ENCODE peak calls at places on chromosomes 2 and 18, in ten cellular contexts. One of them, this sample, is unnamed.

GRCh38 chr2:29187926-29188325 is 72.7 kb downstream of the CLIP4 start:
- DNase-seq in Calu3: no peak
- DNase-seq in RWPE1: no peak
- DNase-seq in GM13976: no peak
- DNase-seq in astrocyte of the spinal cord: peak
- DNase-seq in cardiac muscle cell: no peak
- DNase-seq in GM12865: no peak
- DNase-seq in HepG2: no peak
- DNase-seq in cardiac fibroblast: peak
- DNase-seq in A549: no peak
- DNase-seq in this sample: no peak

GRCh38 chr2:17306706-17307105 is 211.5 kb downstream of the RAD51AP2 start:
- DNase-seq in Calu3: no peak
- DNase-seq in HepG2: no peak
- DNase-seq in cardiac fibroblast: no peak
- DNase-seq in RWPE1: no peak
- DNase-seq in A549: no peak
- DNase-seq in astrocyte of the spinal cord: peak
- DNase-seq in GM12865: no peak
- DNase-seq in cardiac muscle cell: no peak
- DNase-seq in GM13976: no peak
- DNase-seq in this sample: no peak

GRCh38 chr2:128008089-128008672 is 19.7 kb downstream of the SAP130 start:
- DNase-seq in astrocyte of the spinal cord: no peak
- DNase-seq in Calu3: no peak
- DNase-seq in A549: no peak
- DNase-seq in GM12865: no peak
- DNase-seq in GM13976: no peak
- DNase-seq in cardiac muscle cell: no peak
- DNase-seq in cardiac fibroblast: no peak
- DNase-seq in HepG2: no peak
- DNase-seq in RWPE1: no peak
- DNase-seq in this sample: no peak

GRCh38 chr2:70304501-70304900 is 2.6 kb upstream of the FAM136A start:
- DNase-seq in cardiac fibroblast: no peak
- DNase-seq in cardiac muscle cell: no peak
- DNase-seq in A549: no peak
- DNase-seq in Calu3: no peak
- DNase-seq in astrocyte of the spinal cord: no peak
- DNase-seq in HepG2: no peak
- DNase-seq in GM13976: no peak
- DNase-seq in GM12865: no peak
- DNase-seq in RWPE1: no peak
- DNase-seq in this sample: no peak

GRCh38 chr2:151049746-151050145 is 211.9 kb downstream of the RBM43 start:
- DNase-seq in astrocyte of the spinal cord: peak
- DNase-seq in RWPE1: peak
- DNase-seq in GM12865: no peak
- DNase-seq in cardiac fibroblast: peak
- DNase-seq in A549: no peak
- DNase-seq in GM13976: no peak
- DNase-seq in cardiac muscle cell: no peak
- DNase-seq in Calu3: peak
- DNase-seq in HepG2: peak
- DNase-seq in this sample: peak

GRCh38 chr2:179020156-179020750 is 29.7 kb downstream of the CCDC141 start:
- DNase-seq in GM13976: peak
- DNase-seq in cardiac muscle cell: peak
- DNase-seq in RWPE1: peak
- DNase-seq in astrocyte of the spinal cord: no peak
- DNase-seq in A549: no peak
- DNase-seq in cardiac fibroblast: peak
- DNase-seq in Calu3: peak
- DNase-seq in HepG2: peak
- DNase-seq in GM12865: peak
- DNase-seq in this sample: peak

GRCh38 chr2:241540391-241540765 is 18.2 kb upstream of the BOK start:
- DNase-seq in cardiac muscle cell: no peak
- DNase-seq in RWPE1: peak
- DNase-seq in astrocyte of the spinal cord: no peak
- DNase-seq in GM13976: peak
- DNase-seq in HepG2: no peak
- DNase-seq in GM12865: no peak
- DNase-seq in A549: no peak
- DNase-seq in cardiac fibroblast: no peak
- DNase-seq in Calu3: no peak
- DNase-seq in this sample: no peak

GRCh38 chr18:37662099-37662498 is 96.5 kb upstream of the CELF4 start:
- DNase-seq in Calu3: no peak
- DNase-seq in RWPE1: no peak
- DNase-seq in cardiac muscle cell: no peak
- DNase-seq in GM13976: no peak
- DNase-seq in astrocyte of the spinal cord: no peak
- DNase-seq in HepG2: no peak
- DNase-seq in GM12865: no peak
- DNase-seq in A549: no peak
- DNase-seq in cardiac fibroblast: no peak
- DNase-seq in this sample: no peak

GRCh38 chr2:37563375-37564011 is 107.9 kb downstream of the CDC42EP3 start:
- DNase-seq in RWPE1: no peak
- DNase-seq in GM13976: no peak
- DNase-seq in HepG2: no peak
- DNase-seq in cardiac fibroblast: no peak
- DNase-seq in astrocyte of the spinal cord: no peak
- DNase-seq in cardiac muscle cell: no peak
- DNase-seq in A549: no peak
- DNase-seq in GM12865: no peak
- DNase-seq in Calu3: no peak
- DNase-seq in this sample: no peak

GRCh38 chr18:78619854-78620253 is 359.8 kb upstream of the SALL3 start:
- DNase-seq in Calu3: no peak
- DNase-seq in HepG2: no peak
- DNase-seq in cardiac fibroblast: no peak
- DNase-seq in cardiac muscle cell: no peak
- DNase-seq in GM13976: no peak
- DNase-seq in astrocyte of the spinal cord: no peak
- DNase-seq in A549: no peak
- DNase-seq in RWPE1: no peak
- DNase-seq in GM12865: no peak
- DNase-seq in this sample: no peak

GRCh38 chr18:9615280-9615797 is 980 bp upstream of the PPP4R1 start:
- DNase-seq in cardiac fibroblast: no peak
- DNase-seq in astrocyte of the spinal cord: peak
- DNase-seq in Calu3: no peak
- DNase-seq in GM12865: no peak
- DNase-seq in A549: no peak
- DNase-seq in cardiac muscle cell: no peak
- DNase-seq in GM13976: no peak
- DNase-seq in HepG2: no peak
- DNase-seq in RWPE1: no peak
- DNase-seq in this sample: no peak

GRCh38 chr18:48839819-48840490 is 110.8 kb downstream of the SMAD7 start:
- DNase-seq in Calu3: no peak
- DNase-seq in RWPE1: no peak
- DNase-seq in cardiac fibroblast: no peak
- DNase-seq in A549: no peak
- DNase-seq in astrocyte of the spinal cord: no peak
- DNase-seq in cardiac muscle cell: no peak
- DNase-seq in GM12865: no peak
- DNase-seq in HepG2: no peak
- DNase-seq in GM13976: no peak
- DNase-seq in this sample: no peak

DNA sequence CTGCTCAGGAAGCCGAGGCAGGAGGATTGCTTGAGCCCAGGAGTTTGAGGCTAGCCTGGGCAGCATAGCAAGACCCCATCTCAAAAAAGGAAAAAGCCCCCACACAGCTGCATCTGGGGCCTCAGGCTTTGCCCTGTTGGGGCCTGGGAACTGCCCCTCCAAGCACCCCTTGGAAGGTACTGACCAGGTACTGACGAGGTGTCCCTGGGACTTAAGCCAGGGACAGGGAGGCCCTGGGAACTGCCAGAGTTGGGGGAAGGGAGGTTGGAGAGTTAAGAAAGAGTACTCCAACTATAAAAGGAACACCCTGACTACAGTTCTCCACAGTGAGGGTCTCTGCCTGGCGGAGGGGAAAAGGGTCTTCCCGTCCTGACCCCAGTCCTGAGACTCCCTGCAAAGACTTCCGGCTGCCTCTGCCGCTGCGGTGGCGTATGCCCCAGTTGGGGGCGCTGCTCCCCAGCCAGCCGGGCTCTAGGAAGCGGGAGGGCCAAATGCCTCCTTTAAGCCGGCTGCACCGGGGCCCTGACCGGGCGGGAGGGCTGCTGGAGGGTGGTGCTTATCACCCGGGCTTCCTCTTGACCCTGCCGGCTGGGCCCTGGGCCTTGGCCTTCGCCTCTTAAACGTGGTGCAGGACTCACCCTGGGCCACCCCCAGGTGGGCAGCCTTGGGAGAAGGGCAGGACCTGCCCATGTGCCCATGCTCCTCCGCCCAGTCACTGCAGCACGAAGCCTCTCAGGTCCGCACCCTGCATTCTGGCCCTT is 12.8 kb downstream of the SLC30A3 start:
- DNase-seq in astrocyte of the spinal cord: peak
- DNase-seq in RWPE1: no peak
- DNase-seq in cardiac muscle cell: peak
- DNase-seq in Calu3: peak
- DNase-seq in GM13976: peak
- DNase-seq in HepG2: peak
- DNase-seq in A549: peak
- DNase-seq in cardiac fibroblast: peak
- DNase-seq in GM12865: peak
- DNase-seq in this sample: peak
- TF ChIP-seq CTCF in astrocyte of the spinal cord: peak
- TF ChIP-seq CTCF in RWPE1: no peak
- TF ChIP-seq CTCF in cardiac muscle cell: peak
- TF ChIP-seq CTCF in Calu3: peak
- TF ChIP-seq CTCF in GM13976: peak
- TF ChIP-seq CTCF in HepG2: peak
- TF ChIP-seq CTCF in A549: peak
- TF ChIP-seq CTCF in cardiac fibroblast: peak
- TF ChIP-seq CTCF in GM12865: peak
- TF ChIP-seq CTCF in this sample: peak

DNA sequence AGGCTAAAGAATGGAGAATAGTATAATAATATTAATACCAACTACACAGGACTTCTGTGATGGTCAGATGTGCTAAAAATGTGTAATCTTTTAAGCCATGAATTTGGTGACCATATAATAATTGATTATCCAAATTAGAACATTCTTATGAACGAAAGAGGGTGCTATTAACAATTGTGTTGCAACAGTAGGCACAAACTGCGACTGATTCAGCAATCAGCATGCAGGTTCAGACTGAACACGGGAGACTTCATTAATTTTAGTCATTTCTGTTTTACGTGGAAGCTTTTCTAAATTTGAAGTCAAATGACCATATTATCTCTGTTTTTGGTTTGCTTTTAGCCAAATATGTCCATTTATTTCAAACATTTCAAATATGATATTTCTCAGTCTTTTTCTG is 54.6 kb upstream of the CHST9 start:
- DNase-seq in astrocyte of the spinal cord: no peak
- DNase-seq in HepG2: no peak
- DNase-seq in RWPE1: no peak
- DNase-seq in A549: no peak
- DNase-seq in GM13976: no peak
- DNase-seq in cardiac muscle cell: no peak
- DNase-seq in GM12865: no peak
- DNase-seq in Calu3: no peak
- DNase-seq in cardiac fibroblast: no peak
- DNase-seq in this sample: no peak
- TF ChIP-seq CTCF in astrocyte of the spinal cord: no peak
- TF ChIP-seq CTCF in HepG2: no peak
- TF ChIP-seq CTCF in RWPE1: no peak
- TF ChIP-seq CTCF in A549: no peak
- TF ChIP-seq CTCF in GM13976: no peak
- TF ChIP-seq CTCF in cardiac muscle cell: no peak
- TF ChIP-seq CTCF in GM12865: no peak
- TF ChIP-seq CTCF in Calu3: no peak
- TF ChIP-seq CTCF in cardiac fibroblast: no peak
- TF ChIP-seq CTCF in this sample: no peak

GRCh38 chr2:227130636-227131035 is 33.4 kb downstream of the COL4A4 start:
- DNase-seq in HepG2: no peak
- DNase-seq in RWPE1: no peak
- DNase-seq in GM12865: no peak
- DNase-seq in cardiac fibroblast: no peak
- DNase-seq in A549: no peak
- DNase-seq in astrocyte of the spinal cord: no peak
- DNase-seq in Calu3: no peak
- DNase-seq in GM13976: no peak
- DNase-seq in cardiac muscle cell: no peak
- DNase-seq in this sample: no peak

GRCh38 chr2:227127236-227127635 is 36.8 kb downstream of the COL4A4 start:
- DNase-seq in GM13976: no peak
- DNase-seq in astrocyte of the spinal cord: no peak
- DNase-seq in Calu3: no peak
- DNase-seq in cardiac fibroblast: no peak
- DNase-seq in HepG2: no peak
- DNase-seq in A549: no peak
- DNase-seq in cardiac muscle cell: no peak
- DNase-seq in RWPE1: no peak
- DNase-seq in GM12865: no peak
- DNase-seq in this sample: no peak

GRCh38 chr2:227123697-227124096 is 40.3 kb downstream of the COL4A4 start:
- DNase-seq in cardiac muscle cell: no peak
- DNase-seq in astrocyte of the spinal cord: no peak
- DNase-seq in GM13976: no peak
- DNase-seq in A549: no peak
- DNase-seq in HepG2: no peak
- DNase-seq in RWPE1: no peak
- DNase-seq in Calu3: no peak
- DNase-seq in GM12865: no peak
- DNase-seq in cardiac fibroblast: no peak
- DNase-seq in this sample: no peak

DNA sequence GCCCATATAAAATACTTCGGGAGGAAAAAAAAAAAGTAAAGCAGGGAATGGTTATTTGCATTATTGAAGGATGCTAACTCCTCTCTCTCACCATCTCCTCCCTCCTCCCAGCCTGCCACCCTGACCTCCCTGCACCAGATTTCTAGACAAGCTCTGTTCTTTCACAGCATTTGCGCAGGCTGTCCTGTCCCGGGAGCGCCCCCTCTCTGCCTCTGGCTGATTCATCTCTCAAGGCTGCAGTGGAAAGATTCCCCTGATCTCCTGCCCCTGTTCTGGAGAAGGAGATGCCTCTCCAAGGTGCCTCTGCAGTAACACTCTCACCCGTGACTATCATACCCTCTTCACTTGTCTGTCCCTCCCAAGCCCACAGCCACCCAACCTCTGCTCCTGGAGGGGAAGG is 38.5 kb downstream of the COL4A4 start:
- DNase-seq in cardiac muscle cell: peak
- DNase-seq in GM13976: no peak
- DNase-seq in Calu3: no peak
- DNase-seq in cardiac fibroblast: peak
- DNase-seq in astrocyte of the spinal cord: no peak
- DNase-seq in HepG2: peak
- DNase-seq in A549: no peak
- DNase-seq in RWPE1: no peak
- DNase-seq in GM12865: no peak
- DNase-seq in this sample: no peak
- TF ChIP-seq CTCF in cardiac muscle cell: no peak
- TF ChIP-seq CTCF in GM13976: no peak
- TF ChIP-seq CTCF in Calu3: no peak
- TF ChIP-seq CTCF in cardiac fibroblast: peak
- TF ChIP-seq CTCF in astrocyte of the spinal cord: peak
- TF ChIP-seq CTCF in HepG2: peak
- TF ChIP-seq CTCF in A549: no peak
- TF ChIP-seq CTCF in RWPE1: no peak
- TF ChIP-seq CTCF in GM12865: no peak
- TF ChIP-seq CTCF in this sample: peak

GRCh38 chr2:201680743-201681142 is 17.7 kb downstream of the MPP4 start:
- DNase-seq in A549: peak
- DNase-seq in GM13976: peak
- DNase-seq in astrocyte of the spinal cord: no peak
- DNase-seq in GM12865: peak
- DNase-seq in cardiac muscle cell: peak
- DNase-seq in HepG2: peak
- DNase-seq in Calu3: peak
- DNase-seq in cardiac fibroblast: peak
- DNase-seq in RWPE1: peak
- DNase-seq in this sample: peak
- TF ChIP-seq CTCF in A549: peak
- TF ChIP-seq CTCF in GM13976: peak
- TF ChIP-seq CTCF in astrocyte of the spinal cord: peak
- TF ChIP-seq CTCF in GM12865: peak
- TF ChIP-seq CTCF in cardiac muscle cell: peak
- TF ChIP-seq CTCF in HepG2: peak
- TF ChIP-seq CTCF in Calu3: peak
- TF ChIP-seq CTCF in cardiac fibroblast: peak
- TF ChIP-seq CTCF in RWPE1: no peak
- TF ChIP-seq CTCF in this sample: peak

This sample was measured in fibroblast of pulmonary artery.